ENCODE peak calls at places on chromosomes 13 and 19, in ten cellular contexts. L is naive thymus-derived CD4-positive, alpha-beta T cell; F is OCI-LY7; N is esophagus muscularis mucosa; K is neuronal stem cell; T is tibial nerve; V is A549; B is HCT116; Y is colonic mucosa; E is uterus. S is an unnamed sample.

GRCh38 chr13:46295531-46296464 is 84.1 kb downstream of the LRRC63 start:
- DNase-seq in L (no peak), N (no peak), B (no peak), T (no peak), K (no peak), V (no peak), E (no peak), Y (no peak), F (peak; percentile 69), S (no peak)

GRCh38 chr19:18160792-18161690 is 8.1 kb downstream of the PIK3R2 start:
- DNase-seq in K (peak; percentile 66), E (peak; percentile 58), F (peak; percentile 88), T (peak; percentile 64), V (peak; percentile 62), B (no peak), L (peak; percentile 96), N (no peak), Y (peak; percentile 79), S (no peak)

GRCh38 chr19:29084266-29084665 is 128.7 kb downstream of the UQCRFS1 start:
- DNase-seq in B (no peak), N (no peak), F (peak; percentile 4), Y (no peak), T (no peak), L (no peak), V (peak; percentile 55), E (no peak), K (no peak), S (no peak)

GRCh38 chr13:30898721-30899188 is 7.3 kb upstream of the MEDAG start:
- DNase-seq in T (peak; percentile 31), V (no peak), L (no peak), B (no peak), N (no peak), E (peak; percentile 43), F (no peak), K (no peak), Y (no peak), S (no peak)

GRCh38 chr13:30734434-30734833 is 909 bp upstream of the ALOX5AP start:
- DNase-seq in K (no peak), L (no peak), B (no peak), V (no peak), N (no peak), F (no peak), E (no peak), T (no peak), Y (no peak), S (no peak)

GRCh38 chr19:54207908-54208783 is 7.5 kb downstream of the RPS9 start:
- DNase-seq in K (no peak), B (no peak), T (no peak), Y (peak; percentile 56), N (peak; percentile 92), L (peak; percentile 75), F (no peak), E (peak; percentile 54), V (no peak), S (no peak)

GRCh38 chr19:30326076-30326710 is 46.0 kb upstream of the ZNF536 start:
- DNase-seq in K (no peak), Y (no peak), E (no peak), V (no peak), F (no peak), L (no peak), T (no peak), B (no peak), N (no peak), S (no peak)

GRCh38 chr19:5397804-5398692 is 57.2 kb upstream of the ZNRF4 start:
- DNase-seq in L (no peak), E (no peak), K (peak; percentile 81), Y (no peak), N (no peak), F (peak; percentile 30), T (no peak), B (no peak), V (peak; percentile 60), S (no peak)

GRCh38 chr13:25529425-25529824 is 157.7 kb downstream of the ATP8A2 start:
- DNase-seq in T (no peak), E (no peak), V (no peak), F (no peak), B (no peak), L (no peak), Y (no peak), N (no peak), K (no peak), S (no peak)

GRCh38 chr19:38318595-38319142 is 976 bp upstream of the KCNK6 start:
- DNase-seq in V (no peak), K (no peak), E (peak; percentile 33), F (no peak), L (no peak), T (no peak), B (no peak), N (no peak), Y (no peak), S (no peak)

GRCh38 chr13:76759877-76760276 is 126.3 kb downstream of the KCTD12 start:
- DNase-seq in Y (no peak), B (no peak), T (no peak), E (no peak), V (no peak), F (no peak), N (no peak), K (no peak), L (no peak), S (no peak)

GRCh38 chr13:23960566-23961156 is 63.4 kb upstream of the C1QTNF9B start:
- DNase-seq in B (peak; percentile 27), K (peak; percentile 23), L (no peak), V (no peak), T (no peak), E (no peak), F (peak; percentile 27), Y (no peak), N (no peak), S (peak; percentile 2)

GRCh38 chr19:48283908-48284307 is 14.0 kb downstream of the ZNF114 start:
- DNase-seq in E (no peak), V (no peak), Y (no peak), T (no peak), F (no peak), B (no peak), N (no peak), K (no peak), L (no peak), S (no peak)

GRCh38 chr19:10766681-10767201 is 48.9 kb downstream of the DNM2 start:
- DNase-seq in K (no peak), B (no peak), V (no peak), E (no peak), T (no peak), F (no peak), Y (no peak), L (no peak), N (no peak), S (no peak)

GRCh38 chr19:8151499-8152035 is 2.2 kb upstream of the FBN3 start:
- DNase-seq in Y (no peak), L (no peak), K (no peak), B (no peak), N (no peak), E (no peak), V (no peak), T (no peak), F (no peak), S (no peak)

GRCh38 chr13:101757446-101758039 is 305.1 kb downstream of the ITGBL1 start:
- DNase-seq in F (peak; percentile 7), B (no peak), V (peak; percentile 28), N (no peak), L (no peak), Y (no peak), T (no peak), K (no peak), E (no peak), S (peak; percentile 13)

GRCh38 chr13:83880275-83881027 is 1.8 kb downstream of the SLITRK1 start:
- DNase-seq in B (no peak), E (no peak), Y (no peak), F (no peak), T (no peak), L (no peak), K (no peak), N (no peak), V (no peak), S (no peak)

GRCh38 chr13:34826432-34826831 is 115.6 kb upstream of the NBEA start:
- DNase-seq in V (no peak), T (no peak), Y (no peak), L (no peak), B (no peak), K (no peak), N (no peak), E (no peak), F (no peak), S (no peak)

GRCh38 chr19:1437609-1438008 is 587 bp upstream of the RPS15 start:
- DNase-seq in E (no peak), V (no peak), B (no peak), T (no peak), L (no peak), F (no peak), Y (no peak), K (no peak), N (no peak), S (no peak)
- H3K27ac ChIP-seq in E (no peak overlapping the region), V (peak overlapping the region; percentile 99), B (peak overlapping the region; percentile 82), T (no peak overlapping the region), L (no peak overlapping the region), F (peak overlapping the region; percentile 61), Y (peak overlapping the region; percentile 66), K (no peak overlapping the region), N (no peak overlapping the region), S (peak overlapping the region; percentile 64)

GRCh38 chr19:35136977-35137702 is 1.5 kb upstream of the FXYD1 start:
- DNase-seq in F (no peak), N (no peak), B (no peak), E (no peak), K (no peak), L (no peak), V (no peak), T (no peak), Y (peak; percentile 36), S (no peak)
- H3K27ac ChIP-seq in F (no peak overlapping the region), N (peak overlapping the region; percentile 82), B (no peak overlapping the region), E (peak overlapping the region; percentile 97), K (no peak overlapping the region), L (no peak overlapping the region), V (no peak overlapping the region), T (peak overlapping the region; percentile 99), Y (no peak overlapping the region), S (no peak overlapping the region)

GRCh38 chr19:4360641-4361151 is 17.3 kb downstream of the MPND start:
- DNase-seq in B (no peak), F (no peak), E (no peak), V (no peak), Y (no peak), T (no peak), L (no peak), N (no peak), K (no peak), S (no peak)
- H3K27ac ChIP-seq in B (peak overlapping the region; percentile 47), F (no peak overlapping the region), E (no peak overlapping the region), V (peak overlapping the region; percentile 67), Y (no peak overlapping the region), T (no peak overlapping the region), L (no peak overlapping the region), N (peak overlapping the region; percentile 39), K (no peak overlapping the region), S (peak overlapping the region; percentile 61)

DNA sequence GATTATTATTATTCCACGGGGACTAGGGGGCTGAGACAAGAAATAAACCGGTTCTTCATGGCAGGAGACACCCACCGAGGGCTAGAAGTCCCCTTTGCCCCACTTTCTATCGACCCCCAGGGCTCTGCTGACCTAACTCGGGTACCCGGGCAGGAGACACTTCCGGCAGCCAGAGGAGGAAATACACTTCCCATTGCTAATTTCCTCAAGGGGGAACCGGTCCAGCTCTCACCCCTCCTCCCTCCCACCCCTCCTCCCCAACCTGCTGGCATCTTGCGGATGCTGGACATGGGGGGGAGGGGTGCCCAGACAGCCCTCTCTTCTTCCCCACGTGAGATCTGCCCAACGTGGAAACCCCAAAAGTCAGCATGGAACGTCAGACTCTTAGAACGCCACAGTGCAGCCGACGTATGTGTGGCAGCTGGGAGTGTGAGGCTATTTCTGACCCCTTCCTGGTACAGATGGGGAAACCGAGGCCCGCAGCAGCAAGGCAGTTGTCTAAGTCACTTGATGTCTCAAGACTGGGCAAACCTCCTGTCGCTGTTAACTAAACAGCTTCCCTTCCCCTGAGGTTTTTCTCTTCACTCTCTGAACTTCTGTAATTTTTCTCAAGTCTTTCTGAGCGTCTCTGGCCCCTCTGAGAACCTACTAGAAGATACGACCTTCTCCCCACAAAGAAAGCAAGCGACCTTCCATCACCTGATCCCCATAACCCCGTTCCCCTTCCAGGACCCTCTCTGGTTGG is 3.6 kb downstream of the GPR4 start:
- DNase-seq in K (no peak), V (no peak), Y (no peak), B (no peak), N (no peak), E (peak; percentile 30), L (no peak), T (no peak), F (peak; percentile 24), S (no peak)
- H3K27ac ChIP-seq in K (no peak overlapping the region), V (peak overlapping the region; percentile 66), Y (no peak overlapping the region), B (no peak overlapping the region), N (peak overlapping the region; percentile 39), E (peak overlapping the region; percentile 65), L (no peak overlapping the region), T (peak overlapping the region; percentile 68), F (no peak overlapping the region), S (peak overlapping the region; percentile 17)